ENCODE peak calls at places on chromosome 3, in six cellular contexts. One of them, this sample, is unnamed.

GRCh38 chr3:40387001-40387894 is at the start of gene ENTPD3:
- DNase-seq in adrenal gland: no peak
- DNase-seq in heart right ventricle: peak
- DNase-seq in ovary: no peak
- DNase-seq in colonic mucosa: peak
- DNase-seq in heart left ventricle: peak
- DNase-seq in this sample: no peak

GRCh38 chr3:9653565-9654248 is 4.4 kb downstream of the MTMR14 start:
- DNase-seq in colonic mucosa: no peak
- DNase-seq in heart right ventricle: no peak
- DNase-seq in adrenal gland: no peak
- DNase-seq in ovary: no peak
- DNase-seq in heart left ventricle: no peak
- DNase-seq in this sample: no peak

GRCh38 chr3:148727242-148727641 is 29.5 kb downstream of the AGTR1 start:
- DNase-seq in ovary: no peak
- DNase-seq in adrenal gland: peak
- DNase-seq in heart right ventricle: no peak
- DNase-seq in colonic mucosa: peak
- DNase-seq in heart left ventricle: no peak
- DNase-seq in this sample: no peak

GRCh38 chr3:38588276-38588971 is 61.1 kb downstream of the SCN5A start:
- DNase-seq in adrenal gland: peak
- DNase-seq in heart right ventricle: peak
- DNase-seq in heart left ventricle: peak
- DNase-seq in colonic mucosa: no peak
- DNase-seq in ovary: no peak
- DNase-seq in this sample: peak

GRCh38 chr3:3110299-3110630 is at the start of gene IL5RA:
- DNase-seq in heart right ventricle: no peak
- DNase-seq in heart left ventricle: no peak
- DNase-seq in colonic mucosa: no peak
- DNase-seq in ovary: no peak
- DNase-seq in adrenal gland: no peak
- DNase-seq in this sample: no peak

GRCh38 chr3:71109241-71109976 is 474.1 kb downstream of the FOXP1 start:
- DNase-seq in colonic mucosa: no peak
- DNase-seq in adrenal gland: no peak
- DNase-seq in heart right ventricle: no peak
- DNase-seq in heart left ventricle: no peak
- DNase-seq in ovary: no peak
- DNase-seq in this sample: no peak

GRCh38 chr3:19457449-19457848 is 309.1 kb downstream of the KCNH8 start:
- DNase-seq in heart left ventricle: no peak
- DNase-seq in colonic mucosa: no peak
- DNase-seq in ovary: no peak
- DNase-seq in heart right ventricle: no peak
- DNase-seq in adrenal gland: no peak
- DNase-seq in this sample: no peak

GRCh38 chr3:81692766-81693165 is 68.7 kb downstream of the GBE1 start:
- DNase-seq in heart right ventricle: no peak
- DNase-seq in heart left ventricle: no peak
- DNase-seq in ovary: no peak
- DNase-seq in adrenal gland: no peak
- DNase-seq in colonic mucosa: no peak
- DNase-seq in this sample: no peak

GRCh38 chr3:107800705-107801104 is 277.9 kb downstream of the BBX start:
- DNase-seq in heart right ventricle: no peak
- DNase-seq in adrenal gland: no peak
- DNase-seq in colonic mucosa: no peak
- DNase-seq in ovary: no peak
- DNase-seq in heart left ventricle: no peak
- DNase-seq in this sample: no peak

GRCh38 chr3:139677341-139678155 is at the start of gene NMNAT3:
- DNase-seq in adrenal gland: peak
- DNase-seq in ovary: peak
- DNase-seq in heart right ventricle: peak
- DNase-seq in colonic mucosa: peak
- DNase-seq in heart left ventricle: peak
- DNase-seq in this sample: peak

GRCh38 chr3:134058728-134059601 is 29.2 kb upstream of the SLCO2A1 start:
- DNase-seq in adrenal gland: no peak
- DNase-seq in ovary: no peak
- DNase-seq in heart left ventricle: no peak
- DNase-seq in colonic mucosa: peak
- DNase-seq in heart right ventricle: no peak
- DNase-seq in this sample: no peak

GRCh38 chr3:159667261-159667660 is 321.4 kb upstream of the IL12A start:
- DNase-seq in ovary: no peak
- DNase-seq in heart left ventricle: no peak
- DNase-seq in heart right ventricle: no peak
- DNase-seq in colonic mucosa: no peak
- DNase-seq in adrenal gland: no peak
- DNase-seq in this sample: no peak

GRCh38 chr3:99780749-99781148 is 36.9 kb upstream of the CMSS1 start:
- DNase-seq in ovary: no peak
- DNase-seq in adrenal gland: no peak
- DNase-seq in heart right ventricle: no peak
- DNase-seq in heart left ventricle: no peak
- DNase-seq in colonic mucosa: no peak
- DNase-seq in this sample: no peak

GRCh38 chr3:172201136-172201989 is 162.0 kb downstream of the FNDC3B start:
- DNase-seq in heart left ventricle: peak
- DNase-seq in ovary: peak
- DNase-seq in heart right ventricle: peak
- DNase-seq in colonic mucosa: peak
- DNase-seq in adrenal gland: peak
- DNase-seq in this sample: peak

GRCh38 chr3:125651246-125651645 is 55.9 kb upstream of the OSBPL11 start:
- DNase-seq in colonic mucosa: no peak
- DNase-seq in adrenal gland: no peak
- DNase-seq in heart left ventricle: no peak
- DNase-seq in heart right ventricle: no peak
- DNase-seq in ovary: no peak
- DNase-seq in this sample: no peak

GRCh38 chr3:111128884-111129283 is 57.3 kb downstream of the NECTIN3 start:
- DNase-seq in adrenal gland: no peak
- DNase-seq in heart left ventricle: no peak
- DNase-seq in heart right ventricle: no peak
- DNase-seq in ovary: no peak
- DNase-seq in colonic mucosa: no peak
- DNase-seq in this sample: no peak

GRCh38 chr3:102410616-102411015 is 24.2 kb upstream of the ZPLD1 start:
- DNase-seq in colonic mucosa: no peak
- DNase-seq in heart right ventricle: no peak
- DNase-seq in heart left ventricle: no peak
- DNase-seq in ovary: no peak
- DNase-seq in adrenal gland: no peak
- DNase-seq in this sample: no peak

DNA sequence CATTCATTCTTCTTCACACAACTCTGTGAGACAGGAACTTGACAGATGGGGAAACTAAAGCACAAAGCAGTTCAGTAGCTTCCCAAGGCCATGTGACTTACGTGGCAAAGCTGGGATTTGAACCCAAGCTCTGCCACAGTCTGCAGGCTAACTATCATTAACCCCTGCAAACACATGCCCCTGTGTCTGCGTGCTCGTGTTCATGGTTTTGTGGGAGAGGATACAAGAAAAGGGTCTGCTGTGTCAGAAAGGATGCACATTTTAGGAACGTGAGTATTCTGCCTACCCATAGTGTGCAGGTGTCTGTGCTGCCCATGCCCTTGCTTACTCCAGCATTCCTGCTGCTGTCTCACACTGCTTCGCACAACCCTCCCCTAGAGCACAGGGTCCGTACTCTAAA is 137.0 kb downstream of the CHDH start:
- DNase-seq in heart left ventricle: no peak
- DNase-seq in ovary: no peak
- DNase-seq in heart right ventricle: no peak
- DNase-seq in colonic mucosa: no peak
- DNase-seq in adrenal gland: no peak
- DNase-seq in this sample: no peak
- H3K27ac ChIP-seq in heart left ventricle: peak
- H3K27ac ChIP-seq in ovary: no peak
- H3K27ac ChIP-seq in heart right ventricle: no peak
- H3K27ac ChIP-seq in colonic mucosa: no peak
- H3K27ac ChIP-seq in adrenal gland: no peak
- H3K27ac ChIP-seq in this sample: no peak

GRCh38 chr3:44861412-44862220 is at the start of gene TMEM42:
- DNase-seq in adrenal gland: peak
- DNase-seq in heart right ventricle: peak
- DNase-seq in heart left ventricle: peak
- DNase-seq in ovary: peak
- DNase-seq in colonic mucosa: peak
- DNase-seq in this sample: peak
- TF ChIP-seq CTCF in adrenal gland: no peak
- TF ChIP-seq CTCF in heart right ventricle: peak
- TF ChIP-seq CTCF in heart left ventricle: peak
- TF ChIP-seq CTCF in ovary: peak
- TF ChIP-seq CTCF in colonic mucosa: no peak
- TF ChIP-seq CTCF in this sample: no peak

GRCh38 chr3:65354880-65355279 is 667.1 kb upstream of the ADAMTS9 start:
- DNase-seq in heart right ventricle: no peak
- DNase-seq in colonic mucosa: no peak
- DNase-seq in ovary: no peak
- DNase-seq in heart left ventricle: no peak
- DNase-seq in adrenal gland: no peak
- DNase-seq in this sample: no peak

GRCh38 chr3:65351753-65352152 is 664.0 kb upstream of the ADAMTS9 start:
- DNase-seq in heart left ventricle: no peak
- DNase-seq in ovary: no peak
- DNase-seq in heart right ventricle: no peak
- DNase-seq in colonic mucosa: no peak
- DNase-seq in adrenal gland: no peak
- DNase-seq in this sample: no peak

GRCh38 chr3:65356331-65357286 is 668.8 kb upstream of the ADAMTS9 start:
- DNase-seq in heart right ventricle: peak
- DNase-seq in heart left ventricle: no peak
- DNase-seq in ovary: peak
- DNase-seq in adrenal gland: no peak
- DNase-seq in colonic mucosa: no peak
- DNase-seq in this sample: no peak

GRCh38 chr3:65350786-65351476 is 663.1 kb upstream of the ADAMTS9 start:
- DNase-seq in ovary: no peak
- DNase-seq in colonic mucosa: peak
- DNase-seq in heart left ventricle: no peak
- DNase-seq in adrenal gland: no peak
- DNase-seq in heart right ventricle: no peak
- DNase-seq in this sample: no peak

DNA sequence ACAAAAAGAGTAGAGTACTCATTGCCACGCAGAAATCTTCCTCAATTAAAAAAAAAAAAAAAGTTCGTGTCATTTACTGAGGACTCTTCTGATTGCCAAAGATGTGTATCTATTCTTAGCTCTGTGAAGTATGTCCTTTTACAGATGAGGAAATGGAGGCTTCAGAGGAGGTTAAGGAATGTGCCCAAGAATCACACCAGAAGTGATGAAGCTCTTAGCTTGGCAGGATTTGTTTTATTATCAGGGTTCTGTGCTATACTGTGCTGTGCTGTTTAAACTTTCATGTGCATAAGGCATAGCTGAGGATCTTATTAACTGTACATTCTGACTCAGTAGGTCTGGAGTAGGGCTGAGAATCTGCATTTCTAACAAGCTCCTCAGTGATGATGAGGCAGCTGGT is 665.2 kb upstream of the ADAMTS9 start:
- DNase-seq in colonic mucosa: no peak
- DNase-seq in heart left ventricle: no peak
- DNase-seq in ovary: no peak
- DNase-seq in adrenal gland: no peak
- DNase-seq in heart right ventricle: no peak
- DNase-seq in this sample: no peak
- H3K4me3 ChIP-seq in colonic mucosa: no peak
- H3K4me3 ChIP-seq in heart left ventricle: no peak
- H3K4me3 ChIP-seq in ovary: no peak
- H3K4me3 ChIP-seq in adrenal gland: no peak
- H3K4me3 ChIP-seq in heart right ventricle: no peak
- H3K4me3 ChIP-seq in this sample: no peak

DNA sequence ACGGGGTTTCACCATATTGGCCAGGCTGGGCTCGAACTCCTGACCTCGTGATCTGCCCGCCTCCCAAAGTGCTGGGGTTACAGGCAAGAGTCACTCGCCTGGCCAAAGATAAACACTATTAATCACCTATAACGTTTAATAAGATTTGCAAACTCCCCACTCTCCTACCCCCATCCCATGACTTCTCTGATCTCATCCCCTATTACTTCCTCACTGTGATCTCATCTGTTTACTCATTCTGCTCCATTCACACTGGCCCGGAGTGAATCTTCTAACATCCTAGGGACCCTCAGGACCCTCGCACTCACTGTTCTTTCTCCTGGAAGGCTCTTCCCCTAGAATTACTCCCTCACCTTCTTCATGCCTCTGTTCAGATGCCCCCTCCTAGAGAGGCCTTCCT is 78.9 kb downstream of the DGKG start:
- DNase-seq in heart right ventricle: no peak
- DNase-seq in colonic mucosa: no peak
- DNase-seq in adrenal gland: no peak
- DNase-seq in heart left ventricle: no peak
- DNase-seq in ovary: no peak
- DNase-seq in this sample: no peak
- H3K27ac ChIP-seq in heart right ventricle: no peak
- H3K27ac ChIP-seq in colonic mucosa: no peak
- H3K27ac ChIP-seq in adrenal gland: no peak
- H3K27ac ChIP-seq in heart left ventricle: no peak
- H3K27ac ChIP-seq in ovary: no peak
- H3K27ac ChIP-seq in this sample: no peak

GRCh38 chr3:17823816-17824215 is 81.4 kb upstream of the TBC1D5 start:
- DNase-seq in ovary: no peak
- DNase-seq in adrenal gland: no peak
- DNase-seq in heart left ventricle: no peak
- DNase-seq in colonic mucosa: no peak
- DNase-seq in heart right ventricle: no peak
- DNase-seq in this sample: no peak
- TF ChIP-seq CTCF in ovary: no peak
- TF ChIP-seq CTCF in adrenal gland: no peak
- TF ChIP-seq CTCF in heart left ventricle: no peak
- TF ChIP-seq CTCF in colonic mucosa: no peak
- TF ChIP-seq CTCF in heart right ventricle: no peak
- TF ChIP-seq CTCF in this sample: no peak

GRCh38 chr3:30640856-30641255 is 34.5 kb downstream of the TGFBR2 start:
- DNase-seq in heart left ventricle: no peak
- DNase-seq in colonic mucosa: no peak
- DNase-seq in adrenal gland: no peak
- DNase-seq in heart right ventricle: no peak
- DNase-seq in ovary: no peak
- DNase-seq in this sample: no peak

GRCh38 chr3:30643763-30644462 is 37.5 kb downstream of the TGFBR2 start:
- DNase-seq in heart left ventricle: no peak
- DNase-seq in adrenal gland: no peak
- DNase-seq in heart right ventricle: no peak
- DNase-seq in ovary: no peak
- DNase-seq in colonic mucosa: no peak
- DNase-seq in this sample: no peak

GRCh38 chr3:30639937-30640336 is 33.5 kb downstream of the TGFBR2 start:
- DNase-seq in adrenal gland: no peak
- DNase-seq in colonic mucosa: no peak
- DNase-seq in ovary: no peak
- DNase-seq in heart right ventricle: no peak
- DNase-seq in heart left ventricle: no peak
- DNase-seq in this sample: no peak

GRCh38 chr3:30642715-30643361 is 36.4 kb downstream of the TGFBR2 start:
- DNase-seq in colonic mucosa: no peak
- DNase-seq in ovary: no peak
- DNase-seq in heart right ventricle: no peak
- DNase-seq in adrenal gland: no peak
- DNase-seq in heart left ventricle: no peak
- DNase-seq in this sample: no peak

GRCh38 chr3:30641612-30642251 is 35.3 kb downstream of the TGFBR2 start:
- DNase-seq in heart left ventricle: no peak
- DNase-seq in heart right ventricle: no peak
- DNase-seq in adrenal gland: no peak
- DNase-seq in colonic mucosa: no peak
- DNase-seq in ovary: no peak
- DNase-seq in this sample: no peak
- H3K4me3 ChIP-seq in heart left ventricle: no peak
- H3K4me3 ChIP-seq in heart right ventricle: no peak
- H3K4me3 ChIP-seq in adrenal gland: no peak
- H3K4me3 ChIP-seq in colonic mucosa: no peak
- H3K4me3 ChIP-seq in ovary: no peak
- H3K4me3 ChIP-seq in this sample: no peak

This sample was measured in tibial artery.